ENCODE peak calls at places on chromosome 1, in four cellular contexts. One of them, this sample, is unnamed. For H3K4me1, the result is how much of the 10 kb centered on the place peaks cover.

GRCh38 chr1:32878183-32878582 is 7.5 kb upstream of the FNDC5 start:
- DNase-seq in ovary: no peak
- DNase-seq in esophagus muscularis mucosa: no peak
- DNase-seq in tibial nerve: no peak
- DNase-seq in this sample: peak

GRCh38 chr1:171583581-171584194 is 38.4 kb upstream of the MYOCOS start:
- DNase-seq in ovary: no peak
- DNase-seq in tibial nerve: no peak
- DNase-seq in esophagus muscularis mucosa: no peak
- DNase-seq in this sample: no peak

GRCh38 chr1:70719164-70719563 is 308.1 kb downstream of the CTH start:
- DNase-seq in ovary: no peak
- DNase-seq in esophagus muscularis mucosa: no peak
- DNase-seq in tibial nerve: no peak
- DNase-seq in this sample: no peak

GRCh38 chr1:160621633-160622413 is 25.0 kb downstream of the SLAMF1 start:
- DNase-seq in esophagus muscularis mucosa: peak
- DNase-seq in tibial nerve: no peak
- DNase-seq in ovary: no peak
- DNase-seq in this sample: no peak

GRCh38 chr1:92747735-92748134 is 37.2 kb downstream of the EVI5 start:
- DNase-seq in esophagus muscularis mucosa: no peak
- DNase-seq in tibial nerve: no peak
- DNase-seq in ovary: no peak
- DNase-seq in this sample: no peak

GRCh38 chr1:101389547-101389929 is 152.7 kb downstream of the S1PR1 start:
- DNase-seq in tibial nerve: no peak
- DNase-seq in esophagus muscularis mucosa: no peak
- DNase-seq in ovary: no peak
- DNase-seq in this sample: no peak

GRCh38 chr1:40635763-40636500 is 29.6 kb downstream of the RIMS3 start:
- DNase-seq in esophagus muscularis mucosa: no peak
- DNase-seq in tibial nerve: no peak
- DNase-seq in ovary: no peak
- DNase-seq in this sample: no peak

GRCh38 chr1:44170281-44170823 is 28.9 kb upstream of the KLF18 start:
- DNase-seq in tibial nerve: no peak
- DNase-seq in ovary: no peak
- DNase-seq in esophagus muscularis mucosa: no peak
- DNase-seq in this sample: no peak

GRCh38 chr1:218728994-218729393 is 383.9 kb downstream of the TGFB2 start:
- DNase-seq in esophagus muscularis mucosa: no peak
- DNase-seq in tibial nerve: no peak
- DNase-seq in ovary: no peak
- DNase-seq in this sample: no peak

GRCh38 chr1:114314098-114314497 is 160.4 kb upstream of the SYT6 start:
- DNase-seq in tibial nerve: no peak
- DNase-seq in esophagus muscularis mucosa: peak
- DNase-seq in ovary: no peak
- DNase-seq in this sample: no peak

GRCh38 chr1:30267046-30267445 is 456.3 kb downstream of the MATN1 start:
- DNase-seq in ovary: no peak
- DNase-seq in tibial nerve: no peak
- DNase-seq in esophagus muscularis mucosa: no peak
- DNase-seq in this sample: peak

GRCh38 chr1:100347009-100347966 is 5.0 kb upstream of the CDC14A start:
- DNase-seq in esophagus muscularis mucosa: no peak
- DNase-seq in tibial nerve: no peak
- DNase-seq in ovary: no peak
- DNase-seq in this sample: no peak

GRCh38 chr1:31764307-31765040 is at the start of gene ADGRB2:
- DNase-seq in tibial nerve: no peak
- DNase-seq in esophagus muscularis mucosa: no peak
- DNase-seq in ovary: peak
- DNase-seq in this sample: no peak

GRCh38 chr1:1349256-1350012 is at the start of gene DVL1:
- DNase-seq in esophagus muscularis mucosa: no peak
- DNase-seq in ovary: peak
- DNase-seq in tibial nerve: no peak
- DNase-seq in this sample: peak

GRCh38 chr1:157993179-157994080 is at the start of gene KIRREL1:
- DNase-seq in ovary: peak
- DNase-seq in tibial nerve: peak
- DNase-seq in esophagus muscularis mucosa: no peak
- DNase-seq in this sample: peak

GRCh38 chr1:108033486-108034081 is 68.6 kb upstream of the VAV3 start:
- DNase-seq in esophagus muscularis mucosa: no peak
- DNase-seq in tibial nerve: no peak
- DNase-seq in ovary: no peak
- DNase-seq in this sample: no peak

GRCh38 chr1:111738436-111739221 is 566 bp downstream of the INKA2 start:
- DNase-seq in esophagus muscularis mucosa: no peak
- DNase-seq in ovary: peak
- DNase-seq in tibial nerve: peak
- DNase-seq in this sample: peak

GRCh38 chr1:10569531-10569930 is 94.8 kb downstream of the PEX14 start:
- DNase-seq in esophagus muscularis mucosa: no peak
- DNase-seq in ovary: no peak
- DNase-seq in tibial nerve: no peak
- DNase-seq in this sample: no peak

GRCh38 chr1:236990052-236990445 is 14.2 kb downstream of the MT1HL1 start:
- DNase-seq in esophagus muscularis mucosa: no peak
- DNase-seq in ovary: no peak
- DNase-seq in tibial nerve: no peak
- DNase-seq in this sample: no peak

GRCh38 chr1:90340604-90341003 is 345.7 kb downstream of the ZNF326 start:
- DNase-seq in esophagus muscularis mucosa: no peak
- DNase-seq in ovary: no peak
- DNase-seq in tibial nerve: no peak
- DNase-seq in this sample: no peak

GRCh38 chr1:229121845-229122436 is 149.0 kb upstream of the RAB4A start:
- DNase-seq in esophagus muscularis mucosa: no peak
- DNase-seq in ovary: no peak
- DNase-seq in tibial nerve: no peak
- DNase-seq in this sample: no peak

GRCh38 chr1:46425740-46426139 is 31.6 kb downstream of the FAAH start:
- DNase-seq in ovary: no peak
- DNase-seq in esophagus muscularis mucosa: no peak
- DNase-seq in tibial nerve: no peak
- DNase-seq in this sample: no peak

DNA sequence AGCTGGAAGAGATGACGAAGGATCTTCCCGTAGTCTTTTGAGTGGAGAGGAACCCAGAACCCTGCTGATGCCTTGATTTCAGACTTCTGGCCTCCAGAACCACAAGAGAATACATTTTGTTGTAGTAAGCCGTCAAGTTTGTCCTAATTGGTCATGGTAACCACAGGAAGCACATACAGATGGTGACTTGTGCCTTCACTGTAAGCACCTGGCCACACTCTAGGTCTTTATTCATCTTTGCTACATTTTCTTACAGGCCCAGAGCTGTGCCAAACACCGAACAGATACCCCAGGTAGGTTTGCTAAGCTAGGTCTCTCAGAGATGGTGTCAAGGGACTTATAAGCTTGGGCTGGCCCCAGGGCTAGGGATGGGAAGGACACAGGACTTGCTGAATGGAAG is 4.8 kb downstream of the DHRS3 start:
- DNase-seq in tibial nerve: no peak
- DNase-seq in ovary: no peak
- DNase-seq in esophagus muscularis mucosa: no peak
- DNase-seq in this sample: no peak
- H3K4me1 ChIP-seq in tibial nerve: half or more
- H3K4me1 ChIP-seq in ovary: under half
- H3K4me1 ChIP-seq in esophagus muscularis mucosa: under half
- H3K4me1 ChIP-seq in this sample: under half

DNA sequence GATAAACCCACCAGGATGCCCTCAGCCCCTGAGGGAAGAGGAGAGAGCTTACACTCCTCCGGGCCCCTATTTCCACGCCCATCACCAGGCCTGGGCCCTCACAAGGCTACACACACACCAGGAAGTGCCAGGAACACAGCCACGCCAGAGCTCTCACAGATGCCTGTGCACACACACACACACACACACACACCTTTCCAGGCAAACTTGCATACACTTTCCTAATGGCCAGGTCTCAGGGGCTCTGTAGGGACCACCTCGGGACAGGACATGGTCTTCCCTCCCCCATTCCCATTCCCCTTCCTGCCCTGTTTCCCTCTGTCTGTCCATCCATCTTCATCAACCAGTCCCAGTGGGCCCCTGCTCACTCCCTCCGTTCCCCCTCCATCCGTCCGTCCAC is 9.7 kb upstream of the EPHA2 start:
- DNase-seq in tibial nerve: no peak
- DNase-seq in esophagus muscularis mucosa: no peak
- DNase-seq in ovary: no peak
- DNase-seq in this sample: no peak
- H3K4me1 ChIP-seq in tibial nerve: under half
- H3K4me1 ChIP-seq in esophagus muscularis mucosa: under half
- H3K4me1 ChIP-seq in ovary: under half
- H3K4me1 ChIP-seq in this sample: under half

GRCh38 chr1:20540281-20540680 is 12.1 kb upstream of the FAM43B start:
- DNase-seq in tibial nerve: no peak
- DNase-seq in ovary: no peak
- DNase-seq in esophagus muscularis mucosa: no peak
- DNase-seq in this sample: no peak
- H3K4me1 ChIP-seq in tibial nerve: under half
- H3K4me1 ChIP-seq in ovary: under half
- H3K4me1 ChIP-seq in esophagus muscularis mucosa: under half
- H3K4me1 ChIP-seq in this sample: under half

GRCh38 chr1:198167436-198167934 is 10.7 kb downstream of the NEK7 start:
- DNase-seq in ovary: no peak
- DNase-seq in esophagus muscularis mucosa: no peak
- DNase-seq in tibial nerve: no peak
- DNase-seq in this sample: no peak
- H3K4me1 ChIP-seq in ovary: under half
- H3K4me1 ChIP-seq in esophagus muscularis mucosa: half or more
- H3K4me1 ChIP-seq in tibial nerve: half or more
- H3K4me1 ChIP-seq in this sample: half or more

DNA sequence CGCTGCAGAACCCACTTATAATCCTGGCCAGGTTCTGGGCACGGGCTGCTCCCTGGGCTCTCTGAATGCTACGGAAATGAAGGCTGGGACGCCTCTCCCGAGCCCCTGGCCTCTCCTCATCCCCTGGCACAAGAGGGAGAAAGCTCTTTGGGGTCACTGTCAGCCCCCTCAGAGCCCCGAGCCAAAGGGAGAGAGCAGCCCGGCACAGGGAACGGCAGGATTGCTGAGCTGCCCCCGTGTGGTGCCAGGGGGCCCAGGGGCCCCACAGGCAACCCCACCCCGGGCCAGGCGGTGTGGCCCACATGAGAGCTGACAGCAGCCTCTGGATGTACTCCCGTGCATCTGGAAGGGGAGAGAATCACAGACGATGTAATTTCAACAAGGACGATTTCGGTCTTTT is 250.3 kb downstream of the FOXD2 start:
- DNase-seq in esophagus muscularis mucosa: no peak
- DNase-seq in ovary: no peak
- DNase-seq in tibial nerve: no peak
- DNase-seq in this sample: peak
- H3K4me1 ChIP-seq in esophagus muscularis mucosa: under half
- H3K4me1 ChIP-seq in ovary: under half
- H3K4me1 ChIP-seq in tibial nerve: under half
- H3K4me1 ChIP-seq in this sample: under half

GRCh38 chr1:225852413-225853119 is 29.6 kb downstream of the TMEM63A start:
- DNase-seq in tibial nerve: no peak
- DNase-seq in esophagus muscularis mucosa: no peak
- DNase-seq in ovary: no peak
- DNase-seq in this sample: no peak

GRCh38 chr1:225850370-225850769 is 31.8 kb downstream of the TMEM63A start:
- DNase-seq in ovary: no peak
- DNase-seq in esophagus muscularis mucosa: no peak
- DNase-seq in tibial nerve: no peak
- DNase-seq in this sample: no peak

GRCh38 chr1:225853441-225853840 is 28.7 kb downstream of the TMEM63A start:
- DNase-seq in esophagus muscularis mucosa: no peak
- DNase-seq in tibial nerve: no peak
- DNase-seq in ovary: no peak
- DNase-seq in this sample: no peak

GRCh38 chr1:225849905-225850304 is 32.3 kb downstream of the TMEM63A start:
- DNase-seq in tibial nerve: no peak
- DNase-seq in esophagus muscularis mucosa: no peak
- DNase-seq in ovary: peak
- DNase-seq in this sample: peak

GRCh38 chr1:225851810-225852209 is 30.4 kb downstream of the TMEM63A start:
- DNase-seq in ovary: no peak
- DNase-seq in esophagus muscularis mucosa: no peak
- DNase-seq in tibial nerve: no peak
- DNase-seq in this sample: no peak
- H3K4me1 ChIP-seq in ovary: under half
- H3K4me1 ChIP-seq in esophagus muscularis mucosa: under half
- H3K4me1 ChIP-seq in tibial nerve: under half
- H3K4me1 ChIP-seq in this sample: half or more